ENCODE peak calls at places on chromosomes 11 and 22, in seven cellular contexts. T is right cardiac atrium; G is small intestine; Q is mesendoderm; A is bronchial epithelial cell; M is body of pancreas; R is CD4-positive, CD25-positive, alpha-beta regulatory T cell. D is an unnamed sample. For H3K27me3, the result is how much of the 10 kb centered on the place peaks cover.

GRCh38 chr11:124793466-124794278 is 6.5 kb downstream of the MSANTD2 start:
- DNase-seq in T (no peak), G (peak), Q (peak), A (peak), M (peak), R (peak), D (peak)

GRCh38 chr11:76339217-76339616 is 41.7 kb downstream of the THAP12 start:
- DNase-seq in T (peak), G (no peak), Q (no peak), A (no peak), M (peak), R (no peak), D (peak)

GRCh38 chr11:128711136-128711535 is 17.3 kb downstream of the FLI1 start:
- DNase-seq in T (no peak), G (no peak), Q (no peak), A (peak), M (no peak), R (no peak), D (peak)

GRCh38 chr11:119774180-119774763 is 45.3 kb upstream of the NECTIN1 start:
- DNase-seq in T (no peak), G (peak), Q (peak), A (peak), M (peak), R (no peak), D (peak)

GRCh38 chr11:33802414-33802950 is 28.2 kb upstream of the FBXO3 start:
- DNase-seq in T (peak), G (peak), Q (peak), A (peak), M (peak), R (no peak), D (peak)

GRCh38 chr11:131928992-131929391 is 558.6 kb downstream of the NTM start:
- DNase-seq in T (no peak), G (no peak), Q (no peak), A (no peak), M (no peak), R (no peak), D (no peak)

GRCh38 chr22:42932857-42933782 is 76.0 kb upstream of the ARFGAP3 start:
- DNase-seq in T (no peak), G (no peak), Q (no peak), A (no peak), M (no peak), R (no peak), D (peak)

GRCh38 chr11:11135820-11136476 is 217.1 kb downstream of the CSNK2A3 start:
- DNase-seq in T (no peak), G (no peak), Q (peak), A (peak), M (no peak), R (no peak), D (no peak)

GRCh38 chr22:21939392-21940319 is 13.0 kb downstream of the PPM1F start:
- DNase-seq in T (no peak), G (no peak), Q (no peak), A (no peak), M (no peak), R (no peak), D (peak)

GRCh38 chr11:128726464-128727139 is 32.7 kb downstream of the FLI1 start:
- DNase-seq in T (peak), G (no peak), Q (no peak), A (no peak), M (no peak), R (peak), D (peak)

GRCh38 chr11:28339488-28339887 is 231.3 kb downstream of the METTL15 start:
- DNase-seq in T (no peak), G (no peak), Q (no peak), A (no peak), M (no peak), R (no peak), D (no peak)

GRCh38 chr22:44758354-44758969 is 6.1 kb downstream of the ARHGAP8 start:
- DNase-seq in T (no peak), G (peak), Q (peak), A (peak), M (no peak), R (no peak), D (peak)

GRCh38 chr22:32457031-32457430 is 7.2 kb downstream of the BPIFC start:
- DNase-seq in T (no peak), G (no peak), Q (no peak), A (no peak), M (no peak), R (no peak), D (no peak)

GRCh38 chr11:113365895-113366294 is 21.7 kb upstream of the ANKK1 start:
- DNase-seq in T (no peak), G (no peak), Q (no peak), A (no peak), M (no peak), R (peak), D (no peak)

GRCh38 chr22:48319321-48320047 is 1508.2 kb downstream of the BRD1 start:
- DNase-seq in T (no peak), G (no peak), Q (no peak), A (no peak), M (no peak), R (no peak), D (no peak)

GRCh38 chr11:65111159-65111536 is 524 bp upstream of the TM7SF2 start:
- DNase-seq in T (no peak), G (no peak), Q (no peak), A (no peak), M (no peak), R (no peak), D (no peak)

GRCh38 chr22:29400576-29400975 is 12.2 kb upstream of the AP1B1 start:
- DNase-seq in T (no peak), G (no peak), Q (no peak), A (peak), M (no peak), R (no peak), D (no peak)

GRCh38 chr22:24427500-24428164 is at the start of gene ADORA2A:
- DNase-seq in T (no peak), G (peak), Q (no peak), A (no peak), M (no peak), R (peak), D (no peak)

GRCh38 chr11:108943853-108944252 is 279.0 kb downstream of the DDX10 start:
- DNase-seq in T (no peak), G (no peak), Q (no peak), A (no peak), M (no peak), R (no peak), D (no peak)

GRCh38 chr11:5234390-5234834 is at the start of gene HBD:
- DNase-seq in T (no peak), G (no peak), Q (no peak), A (no peak), M (no peak), R (no peak), D (peak)

GRCh38 chr11:95647355-95647754 is 142.2 kb downstream of the FAM76B start:
- DNase-seq in T (no peak), G (no peak), Q (no peak), A (no peak), M (no peak), R (no peak), D (peak)
- H3K27me3 ChIP-seq in T (under half), G (under half), Q (under half), A (under half), M (under half), R (under half), D (under half)

GRCh38 chr11:1741741-1742140 is 8.7 kb downstream of the IFITM10 start:
- DNase-seq in T (no peak), G (no peak), Q (no peak), A (no peak), M (no peak), R (no peak), D (no peak)
- H3K27me3 ChIP-seq in T (under half), G (under half), Q (under half), A (under half), M (under half), R (under half), D (under half)

DNA sequence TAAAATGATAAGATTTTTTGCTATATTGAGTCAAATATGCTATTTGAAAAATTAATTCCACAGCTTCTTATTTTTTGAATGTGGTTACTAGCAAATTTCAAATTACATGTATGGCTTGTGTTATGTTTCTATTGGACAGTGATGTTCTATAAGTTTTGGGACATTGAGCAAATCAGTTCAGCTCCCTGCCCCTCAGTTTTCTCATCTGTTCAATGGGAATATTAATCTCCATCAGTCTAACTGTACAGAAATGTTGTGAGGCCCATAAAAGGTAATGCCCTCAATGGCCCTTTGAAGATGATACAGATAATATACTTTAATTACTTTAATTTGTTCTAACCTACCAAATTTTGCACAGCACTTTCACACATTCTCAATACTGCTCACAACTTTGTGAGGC is 15.2 kb downstream of the WT1 start:
- DNase-seq in T (no peak), G (no peak), Q (no peak), A (no peak), M (no peak), R (no peak), D (no peak)
- H3K27me3 ChIP-seq in T (under half), G (under half), Q (under half), A (under half), M (under half), R (under half), D (half or more)

GRCh38 chr22:45880732-45881523 is 96.0 kb downstream of the WNT7B start:
- DNase-seq in T (no peak), G (no peak), Q (no peak), A (no peak), M (no peak), R (no peak), D (peak)

GRCh38 chr22:45880091-45880651 is 96.8 kb downstream of the WNT7B start:
- DNase-seq in T (no peak), G (no peak), Q (no peak), A (no peak), M (no peak), R (no peak), D (no peak)

GRCh38 chr22:45882881-45883810 is 93.8 kb downstream of the WNT7B start:
- DNase-seq in T (no peak), G (no peak), Q (no peak), A (no peak), M (peak), R (no peak), D (no peak)

GRCh38 chr22:45879552-45879949 is 97.4 kb downstream of the WNT7B start:
- DNase-seq in T (no peak), G (no peak), Q (no peak), A (no peak), M (no peak), R (no peak), D (no peak)

DNA sequence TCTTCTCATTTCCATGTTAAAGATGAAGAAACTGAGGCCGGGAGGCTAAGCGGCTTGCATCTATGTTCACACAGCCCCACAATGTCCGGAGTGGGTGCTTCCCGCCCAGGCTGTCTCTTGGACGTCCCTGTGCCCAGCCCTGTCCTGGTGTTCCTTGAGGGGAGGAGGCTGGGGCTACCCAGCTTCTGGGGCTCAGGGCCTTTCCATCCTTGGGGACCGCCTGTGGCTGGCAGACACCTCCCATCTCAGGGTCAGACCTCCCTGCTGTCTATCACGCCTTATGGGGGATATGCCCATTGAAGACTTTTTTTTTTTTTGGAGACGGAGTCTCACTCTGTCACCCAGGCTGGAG is 95.5 kb downstream of the WNT7B start:
- DNase-seq in T (no peak), G (no peak), Q (no peak), A (no peak), M (no peak), R (no peak), D (no peak)
- H3K27me3 ChIP-seq in T (under half), G (under half), Q (under half), A (under half), M (under half), R (under half), D (half or more)

GRCh38 chr11:130155106-130155505 is 4.5 kb upstream of the ST14 start:
- DNase-seq in T (no peak), G (no peak), Q (no peak), A (no peak), M (no peak), R (no peak), D (no peak)

GRCh38 chr11:130157840-130158239 is 1.7 kb upstream of the ST14 start:
- DNase-seq in T (no peak), G (no peak), Q (no peak), A (no peak), M (no peak), R (no peak), D (no peak)

GRCh38 chr11:130159139-130159538 is 443 bp upstream of the ST14 start:
- DNase-seq in T (no peak), G (no peak), Q (no peak), A (no peak), M (no peak), R (no peak), D (no peak)

GRCh38 chr11:130156108-130157022 is 3.2 kb upstream of the ST14 start:
- DNase-seq in T (no peak), G (no peak), Q (peak), A (no peak), M (no peak), R (no peak), D (peak)

GRCh38 chr11:130157111-130157510 is 2.5 kb upstream of the ST14 start:
- DNase-seq in T (no peak), G (no peak), Q (no peak), A (no peak), M (no peak), R (no peak), D (no peak)
- H3K27me3 ChIP-seq in T (under half), G (under half), Q (under half), A (under half), M (under half), R (under half), D (under half)

DNA sequence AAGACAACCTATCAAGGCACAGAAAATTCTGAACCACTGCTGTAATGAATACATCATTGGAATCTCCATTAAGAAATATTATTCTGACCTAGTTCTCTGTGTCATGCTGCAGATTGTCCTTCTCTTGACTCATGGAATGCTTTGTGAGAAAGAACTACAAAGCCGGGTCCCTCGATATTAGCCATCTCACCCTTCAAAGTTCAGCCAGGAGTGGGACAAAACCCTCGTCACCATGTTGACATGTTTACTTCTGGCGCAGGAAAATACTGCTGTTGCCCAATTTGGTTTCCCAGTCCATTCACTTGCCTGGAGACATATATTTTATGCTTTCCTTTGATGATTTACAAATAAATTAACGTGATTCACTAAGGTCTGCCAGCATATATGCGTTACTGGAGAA is 10.9 kb upstream of the WT1 start:
- DNase-seq in T (no peak), G (no peak), Q (no peak), A (no peak), M (no peak), R (no peak), D (no peak)
- H3K27me3 ChIP-seq in T (under half), G (under half), Q (under half), A (under half), M (under half), R (under half), D (half or more)

D was measured in GM23248.